ENCODE peak calls at places on chromosome 13, in eight cellular contexts. V, R, O, T, Z, K, Y and E are unnamed samples.

GRCh38 chr13:99971576-99972189 is at the start of gene ZIC5:
- DNase-seq in K (peak), R (no peak), O (no peak), Z (no peak), Y (no peak), T (no peak), V (no peak), E (no peak)

GRCh38 chr13:88000787-88001186 is 329.6 kb downstream of the SLITRK5 start:
- DNase-seq in Z (no peak), T (no peak), Y (no peak), R (no peak), V (no peak), O (no peak), K (no peak), E (no peak)

GRCh38 chr13:27055501-27055900 is 116.1 kb downstream of the USP12 start:
- DNase-seq in K (no peak), R (no peak), Y (no peak), V (no peak), Z (no peak), T (no peak), O (no peak), E (no peak)

GRCh38 chr13:61768175-61768574 is 352.5 kb upstream of the PCDH20 start:
- DNase-seq in V (peak), R (no peak), O (no peak), Z (no peak), K (no peak), Y (no peak), T (no peak), E (no peak)

GRCh38 chr13:97256343-97256783 is 34.2 kb downstream of the MBNL2 start:
- DNase-seq in Y (no peak), T (peak), V (peak), O (no peak), R (no peak), K (no peak), Z (peak), E (no peak)

GRCh38 chr13:27375686-27376326 is 48.6 kb upstream of the GTF3A start:
- DNase-seq in O (peak), Y (no peak), T (peak), R (peak), V (peak), Z (peak), K (peak), E (peak)

GRCh38 chr13:111901301-111901905 is 165.5 kb upstream of the SOX1 start:
- DNase-seq in R (no peak), V (no peak), O (no peak), T (no peak), K (no peak), Y (no peak), Z (no peak), E (no peak)

GRCh38 chr13:28463481-28463880 is 31.4 kb downstream of the FLT1 start:
- DNase-seq in Z (no peak), T (no peak), Y (no peak), R (no peak), O (no peak), K (no peak), V (no peak), E (no peak)